ENCODE peak calls at places on chromosomes 16 and 17, in five cellular contexts. Z is colonic mucosa, E is RWPE1, I is T-helper 1 cell, C is NCI-H510A. D is an unnamed sample.

GRCh38 chr17:4566785-4567184 is 6.4 kb upstream of the GGT6 start:
- DNase-seq in I (peak), E (peak), C (peak), Z (peak), D (peak)

GRCh38 chr16:4611337-4612023 is 3.2 kb downstream of the UBALD1 start:
- DNase-seq in I (no peak), E (no peak), C (no peak), Z (no peak), D (no peak)

GRCh38 chr17:40432864-40433528 is 10.3 kb upstream of the IGFBP4 start:
- DNase-seq in I (no peak), C (no peak), E (no peak), Z (no peak), D (no peak)

GRCh38 chr16:73337897-73338296 is 290.0 kb upstream of the ZFHX3 start:
- DNase-seq in E (no peak), I (no peak), Z (no peak), C (no peak), D (no peak)

GRCh38 chr17:80577876-80578275 is 33.2 kb downstream of the RPTOR start:
- DNase-seq in Z (no peak), I (no peak), C (no peak), E (no peak), D (no peak)

GRCh38 chr17:62919388-62919787 is 46.6 kb upstream of the TANC2 start:
- DNase-seq in C (no peak), Z (no peak), E (no peak), I (no peak), D (no peak)

GRCh38 chr17:48002208-48002919 is 31.5 kb downstream of the CDK5RAP3 start:
- DNase-seq in I (no peak), Z (no peak), C (no peak), E (peak), D (peak)

GRCh38 chr17:81821603-81822311 is 11.3 kb downstream of the MCRIP1 start:
- DNase-seq in E (no peak), C (peak), Z (peak), I (no peak), D (peak)

GRCh38 chr17:19410875-19411291 is at the start of gene RNF112:
- DNase-seq in C (no peak), Z (no peak), E (no peak), I (no peak), D (no peak)

GRCh38 chr16:20944861-20945390 is 44.4 kb downstream of the LYRM1 start:
- DNase-seq in I (no peak), C (no peak), E (no peak), Z (no peak), D (no peak)

GRCh38 chr16:10039220-10040096 is 142.8 kb downstream of the GRIN2A start:
- DNase-seq in Z (no peak), E (no peak), I (no peak), C (peak), D (peak)

GRCh38 chr17:66982011-66982508 is 17.6 kb downstream of the CACNG4 start:
- DNase-seq in C (no peak), I (no peak), Z (no peak), E (no peak), D (no peak)

GRCh38 chr17:40901981-40902862 is 17.2 kb upstream of the KRT20 start:
- DNase-seq in C (peak), I (no peak), E (peak), Z (peak), D (peak)

GRCh38 chr17:2855063-2855600 is 58.9 kb downstream of the RAP1GAP2 start:
- DNase-seq in Z (no peak), I (no peak), E (peak), C (no peak), D (peak)

GRCh38 chr16:13312063-13312462 is 410.7 kb downstream of the SHISA9 start:
- DNase-seq in E (no peak), I (no peak), C (no peak), Z (no peak), D (no peak)

GRCh38 chr17:42720996-42721583 is 23.8 kb downstream of the EZH1 start:
- DNase-seq in Z (peak), C (peak), I (peak), E (peak), D (peak)

GRCh38 chr16:70691223-70692129 is 5.6 kb upstream of the MTSS2 start:
- DNase-seq in I (no peak), Z (peak), C (no peak), E (no peak), D (no peak)